ENCODE peak calls at places on chromosomes 1 and 21, in nine cellular contexts. One of them, this sample, is unnamed.
A peak's percentile ranks its signal among the peaks of the same experiment; 100 is the strongest.

GRCh38 chr1:204867666-204868339 is 2.9 kb upstream of the NFASC start:
- DNase-seq in activated T-cell treated with anti-CD3 and anti-CD28 coated beads for 48 hours: no peak
- DNase-seq in activated naive CD4-positive, alpha-beta T cell treated with anti-CD3 and anti-CD28 coated beads, Interleukin-2, amount 10 ng/mL, durations not matched to agents 7 days and 5 days: no peak
- DNase-seq in left ventricle myocardium inferior: no peak
- DNase-seq in ELR: no peak
- DNase-seq in GM12865: no peak
- DNase-seq in astrocyte: no peak
- DNase-seq in stimulated activated CD8-positive, alpha-beta memory T cell treated with anti-CD3 and anti-CD28 coated beads, Interleukin-15, amount 100 ng/mL, for 48 hours: no peak
- DNase-seq in heart right ventricle: peak; percentile 30
- DNase-seq in this sample: no peak

GRCh38 chr1:200998323-200998722 is 25.2 kb downstream of the KIF21B start:
- DNase-seq in stimulated activated CD8-positive, alpha-beta memory T cell treated with anti-CD3 and anti-CD28 coated beads, Interleukin-15, amount 100 ng/mL, for 48 hours: no peak
- DNase-seq in GM12865: no peak
- DNase-seq in ELR: no peak
- DNase-seq in activated naive CD4-positive, alpha-beta T cell treated with anti-CD3 and anti-CD28 coated beads, Interleukin-2, amount 10 ng/mL, durations not matched to agents 7 days and 5 days: no peak
- DNase-seq in left ventricle myocardium inferior: no peak
- DNase-seq in astrocyte: no peak
- DNase-seq in activated T-cell treated with anti-CD3 and anti-CD28 coated beads for 48 hours: no peak
- DNase-seq in heart right ventricle: no peak
- DNase-seq in this sample: no peak

GRCh38 chr1:110324667-110325066 is 14.5 kb upstream of the RBM15 start:
- DNase-seq in astrocyte: no peak
- DNase-seq in left ventricle myocardium inferior: no peak
- DNase-seq in ELR: no peak
- DNase-seq in GM12865: no peak
- DNase-seq in activated naive CD4-positive, alpha-beta T cell treated with anti-CD3 and anti-CD28 coated beads, Interleukin-2, amount 10 ng/mL, durations not matched to agents 7 days and 5 days: no peak
- DNase-seq in heart right ventricle: no peak
- DNase-seq in stimulated activated CD8-positive, alpha-beta memory T cell treated with anti-CD3 and anti-CD28 coated beads, Interleukin-15, amount 100 ng/mL, for 48 hours: no peak
- DNase-seq in activated T-cell treated with anti-CD3 and anti-CD28 coated beads for 48 hours: no peak
- DNase-seq in this sample: no peak

GRCh38 chr1:202879128-202879527 is 9.8 kb downstream of the RABIF start:
- DNase-seq in activated naive CD4-positive, alpha-beta T cell treated with anti-CD3 and anti-CD28 coated beads, Interleukin-2, amount 10 ng/mL, durations not matched to agents 7 days and 5 days: no peak
- DNase-seq in activated T-cell treated with anti-CD3 and anti-CD28 coated beads for 48 hours: no peak
- DNase-seq in left ventricle myocardium inferior: no peak
- DNase-seq in stimulated activated CD8-positive, alpha-beta memory T cell treated with anti-CD3 and anti-CD28 coated beads, Interleukin-15, amount 100 ng/mL, for 48 hours: no peak
- DNase-seq in astrocyte: no peak
- DNase-seq in GM12865: no peak
- DNase-seq in ELR: no peak
- DNase-seq in heart right ventricle: no peak
- DNase-seq in this sample: no peak

GRCh38 chr1:30930631-30931173 is 22.1 kb upstream of the SDC3 start:
- DNase-seq in ELR: no peak
- DNase-seq in stimulated activated CD8-positive, alpha-beta memory T cell treated with anti-CD3 and anti-CD28 coated beads, Interleukin-15, amount 100 ng/mL, for 48 hours: no peak
- DNase-seq in heart right ventricle: no peak
- DNase-seq in left ventricle myocardium inferior: no peak
- DNase-seq in activated T-cell treated with anti-CD3 and anti-CD28 coated beads for 48 hours: no peak
- DNase-seq in GM12865: no peak
- DNase-seq in astrocyte: no peak
- DNase-seq in activated naive CD4-positive, alpha-beta T cell treated with anti-CD3 and anti-CD28 coated beads, Interleukin-2, amount 10 ng/mL, durations not matched to agents 7 days and 5 days: no peak
- DNase-seq in this sample: no peak

GRCh38 chr21:45179568-45180288 is 105.3 kb downstream of the ADARB1 start:
- DNase-seq in activated T-cell treated with anti-CD3 and anti-CD28 coated beads for 48 hours: no peak
- DNase-seq in stimulated activated CD8-positive, alpha-beta memory T cell treated with anti-CD3 and anti-CD28 coated beads, Interleukin-15, amount 100 ng/mL, for 48 hours: no peak
- DNase-seq in activated naive CD4-positive, alpha-beta T cell treated with anti-CD3 and anti-CD28 coated beads, Interleukin-2, amount 10 ng/mL, durations not matched to agents 7 days and 5 days: no peak
- DNase-seq in heart right ventricle: no peak
- DNase-seq in astrocyte: no peak
- DNase-seq in ELR: no peak
- DNase-seq in left ventricle myocardium inferior: no peak
- DNase-seq in GM12865: no peak
- DNase-seq in this sample: no peak

GRCh38 chr1:68916227-68916853 is 419.5 kb upstream of the DEPDC1 start:
- DNase-seq in left ventricle myocardium inferior: no peak
- DNase-seq in activated naive CD4-positive, alpha-beta T cell treated with anti-CD3 and anti-CD28 coated beads, Interleukin-2, amount 10 ng/mL, durations not matched to agents 7 days and 5 days: no peak
- DNase-seq in stimulated activated CD8-positive, alpha-beta memory T cell treated with anti-CD3 and anti-CD28 coated beads, Interleukin-15, amount 100 ng/mL, for 48 hours: no peak
- DNase-seq in astrocyte: peak; percentile 95
- DNase-seq in GM12865: no peak
- DNase-seq in activated T-cell treated with anti-CD3 and anti-CD28 coated beads for 48 hours: no peak
- DNase-seq in ELR: no peak
- DNase-seq in heart right ventricle: no peak
- DNase-seq in this sample: no peak

GRCh38 chr1:91440845-91441244 is 36.2 kb upstream of the HFM1 start:
- DNase-seq in activated T-cell treated with anti-CD3 and anti-CD28 coated beads for 48 hours: no peak
- DNase-seq in activated naive CD4-positive, alpha-beta T cell treated with anti-CD3 and anti-CD28 coated beads, Interleukin-2, amount 10 ng/mL, durations not matched to agents 7 days and 5 days: no peak
- DNase-seq in ELR: peak; percentile 48
- DNase-seq in stimulated activated CD8-positive, alpha-beta memory T cell treated with anti-CD3 and anti-CD28 coated beads, Interleukin-15, amount 100 ng/mL, for 48 hours: no peak
- DNase-seq in heart right ventricle: no peak
- DNase-seq in GM12865: peak; percentile 15
- DNase-seq in astrocyte: no peak
- DNase-seq in left ventricle myocardium inferior: no peak
- DNase-seq in this sample: no peak

GRCh38 chr21:46115441-46116188 is 17.7 kb downstream of the COL6A2 start:
- DNase-seq in ELR: no peak
- DNase-seq in heart right ventricle: peak; percentile 8
- DNase-seq in activated naive CD4-positive, alpha-beta T cell treated with anti-CD3 and anti-CD28 coated beads, Interleukin-2, amount 10 ng/mL, durations not matched to agents 7 days and 5 days: peak; percentile 8
- DNase-seq in GM12865: no peak
- DNase-seq in activated T-cell treated with anti-CD3 and anti-CD28 coated beads for 48 hours: no peak
- DNase-seq in astrocyte: no peak
- DNase-seq in stimulated activated CD8-positive, alpha-beta memory T cell treated with anti-CD3 and anti-CD28 coated beads, Interleukin-15, amount 100 ng/mL, for 48 hours: no peak
- DNase-seq in left ventricle myocardium inferior: peak; percentile 10
- DNase-seq in this sample: peak; percentile 5

GRCh38 chr1:54944610-54945392 is 35.6 kb upstream of the TMEM61 start:
- DNase-seq in stimulated activated CD8-positive, alpha-beta memory T cell treated with anti-CD3 and anti-CD28 coated beads, Interleukin-15, amount 100 ng/mL, for 48 hours: peak; percentile 25
- DNase-seq in left ventricle myocardium inferior: peak; percentile 66
- DNase-seq in astrocyte: peak; percentile 53
- DNase-seq in GM12865: peak; percentile 91
- DNase-seq in activated T-cell treated with anti-CD3 and anti-CD28 coated beads for 48 hours: peak; percentile 55
- DNase-seq in activated naive CD4-positive, alpha-beta T cell treated with anti-CD3 and anti-CD28 coated beads, Interleukin-2, amount 10 ng/mL, durations not matched to agents 7 days and 5 days: peak; percentile 79
- DNase-seq in heart right ventricle: peak; percentile 52
- DNase-seq in ELR: peak; percentile 86
- DNase-seq in this sample: peak; percentile 56

GRCh38 chr1:103191327-103191726 is 83.0 kb upstream of the COL11A1 start:
- DNase-seq in GM12865: no peak
- DNase-seq in activated naive CD4-positive, alpha-beta T cell treated with anti-CD3 and anti-CD28 coated beads, Interleukin-2, amount 10 ng/mL, durations not matched to agents 7 days and 5 days: no peak
- DNase-seq in ELR: peak; percentile 39
- DNase-seq in activated T-cell treated with anti-CD3 and anti-CD28 coated beads for 48 hours: no peak
- DNase-seq in left ventricle myocardium inferior: no peak
- DNase-seq in stimulated activated CD8-positive, alpha-beta memory T cell treated with anti-CD3 and anti-CD28 coated beads, Interleukin-15, amount 100 ng/mL, for 48 hours: no peak
- DNase-seq in astrocyte: peak; percentile 31
- DNase-seq in heart right ventricle: no peak
- DNase-seq in this sample: no peak

GRCh38 chr1:161200992-161201827 is 957 bp upstream of the NDUFS2 start:
- DNase-seq in heart right ventricle: peak; percentile 47
- DNase-seq in left ventricle myocardium inferior: peak; percentile 56
- DNase-seq in GM12865: no peak
- DNase-seq in ELR: peak; percentile 92
- DNase-seq in astrocyte: no peak
- DNase-seq in stimulated activated CD8-positive, alpha-beta memory T cell treated with anti-CD3 and anti-CD28 coated beads, Interleukin-15, amount 100 ng/mL, for 48 hours: no peak
- DNase-seq in activated naive CD4-positive, alpha-beta T cell treated with anti-CD3 and anti-CD28 coated beads, Interleukin-2, amount 10 ng/mL, durations not matched to agents 7 days and 5 days: peak; percentile 32
- DNase-seq in activated T-cell treated with anti-CD3 and anti-CD28 coated beads for 48 hours: no peak
- DNase-seq in this sample: no peak

GRCh38 chr1:90394247-90394646 is 322.9 kb downstream of the BARHL2 start:
- DNase-seq in GM12865: no peak
- DNase-seq in ELR: no peak
- DNase-seq in left ventricle myocardium inferior: no peak
- DNase-seq in activated T-cell treated with anti-CD3 and anti-CD28 coated beads for 48 hours: no peak
- DNase-seq in activated naive CD4-positive, alpha-beta T cell treated with anti-CD3 and anti-CD28 coated beads, Interleukin-2, amount 10 ng/mL, durations not matched to agents 7 days and 5 days: no peak
- DNase-seq in astrocyte: no peak
- DNase-seq in heart right ventricle: no peak
- DNase-seq in stimulated activated CD8-positive, alpha-beta memory T cell treated with anti-CD3 and anti-CD28 coated beads, Interleukin-15, amount 100 ng/mL, for 48 hours: no peak
- DNase-seq in this sample: no peak

GRCh38 chr1:203215573-203215972 is 13.9 kb downstream of the CHIT1 start:
- DNase-seq in astrocyte: no peak
- DNase-seq in stimulated activated CD8-positive, alpha-beta memory T cell treated with anti-CD3 and anti-CD28 coated beads, Interleukin-15, amount 100 ng/mL, for 48 hours: no peak
- DNase-seq in heart right ventricle: no peak
- DNase-seq in activated naive CD4-positive, alpha-beta T cell treated with anti-CD3 and anti-CD28 coated beads, Interleukin-2, amount 10 ng/mL, durations not matched to agents 7 days and 5 days: no peak
- DNase-seq in GM12865: no peak
- DNase-seq in left ventricle myocardium inferior: no peak
- DNase-seq in activated T-cell treated with anti-CD3 and anti-CD28 coated beads for 48 hours: no peak
- DNase-seq in ELR: no peak
- DNase-seq in this sample: no peak

GRCh38 chr1:37676281-37677243 is 15.8 kb upstream of the CDCA8 start:
- DNase-seq in GM12865: peak; percentile 77
- DNase-seq in stimulated activated CD8-positive, alpha-beta memory T cell treated with anti-CD3 and anti-CD28 coated beads, Interleukin-15, amount 100 ng/mL, for 48 hours: no peak
- DNase-seq in ELR: no peak
- DNase-seq in left ventricle myocardium inferior: no peak
- DNase-seq in activated T-cell treated with anti-CD3 and anti-CD28 coated beads for 48 hours: no peak
- DNase-seq in astrocyte: no peak
- DNase-seq in heart right ventricle: no peak
- DNase-seq in activated naive CD4-positive, alpha-beta T cell treated with anti-CD3 and anti-CD28 coated beads, Interleukin-2, amount 10 ng/mL, durations not matched to agents 7 days and 5 days: no peak
- DNase-seq in this sample: no peak

GRCh38 chr1:195604287-195604686 is 1004.0 kb downstream of the KCNT2 start:
- DNase-seq in heart right ventricle: no peak
- DNase-seq in activated T-cell treated with anti-CD3 and anti-CD28 coated beads for 48 hours: no peak
- DNase-seq in left ventricle myocardium inferior: no peak
- DNase-seq in ELR: peak; percentile 95
- DNase-seq in stimulated activated CD8-positive, alpha-beta memory T cell treated with anti-CD3 and anti-CD28 coated beads, Interleukin-15, amount 100 ng/mL, for 48 hours: no peak
- DNase-seq in astrocyte: peak; percentile 79
- DNase-seq in GM12865: no peak
- DNase-seq in activated naive CD4-positive, alpha-beta T cell treated with anti-CD3 and anti-CD28 coated beads, Interleukin-2, amount 10 ng/mL, durations not matched to agents 7 days and 5 days: no peak
- DNase-seq in this sample: no peak

GRCh38 chr1:89794406-89794805 is 26.4 kb upstream of the LRRC8D start:
- DNase-seq in stimulated activated CD8-positive, alpha-beta memory T cell treated with anti-CD3 and anti-CD28 coated beads, Interleukin-15, amount 100 ng/mL, for 48 hours: no peak
- DNase-seq in activated T-cell treated with anti-CD3 and anti-CD28 coated beads for 48 hours: no peak
- DNase-seq in heart right ventricle: no peak
- DNase-seq in left ventricle myocardium inferior: no peak
- DNase-seq in astrocyte: peak; percentile 62
- DNase-seq in activated naive CD4-positive, alpha-beta T cell treated with anti-CD3 and anti-CD28 coated beads, Interleukin-2, amount 10 ng/mL, durations not matched to agents 7 days and 5 days: no peak
- DNase-seq in GM12865: no peak
- DNase-seq in ELR: no peak
- DNase-seq in this sample: no peak

GRCh38 chr21:26120833-26121232 is 49.7 kb downstream of the APP start:
- DNase-seq in activated naive CD4-positive, alpha-beta T cell treated with anti-CD3 and anti-CD28 coated beads, Interleukin-2, amount 10 ng/mL, durations not matched to agents 7 days and 5 days: no peak
- DNase-seq in ELR: no peak
- DNase-seq in left ventricle myocardium inferior: no peak
- DNase-seq in heart right ventricle: no peak
- DNase-seq in GM12865: no peak
- DNase-seq in activated T-cell treated with anti-CD3 and anti-CD28 coated beads for 48 hours: no peak
- DNase-seq in astrocyte: no peak
- DNase-seq in stimulated activated CD8-positive, alpha-beta memory T cell treated with anti-CD3 and anti-CD28 coated beads, Interleukin-15, amount 100 ng/mL, for 48 hours: no peak
- DNase-seq in this sample: no peak

GRCh38 chr1:29806646-29807319 is 570.5 kb downstream of the PTPRU start:
- DNase-seq in astrocyte: no peak
- DNase-seq in activated naive CD4-positive, alpha-beta T cell treated with anti-CD3 and anti-CD28 coated beads, Interleukin-2, amount 10 ng/mL, durations not matched to agents 7 days and 5 days: no peak
- DNase-seq in ELR: no peak
- DNase-seq in stimulated activated CD8-positive, alpha-beta memory T cell treated with anti-CD3 and anti-CD28 coated beads, Interleukin-15, amount 100 ng/mL, for 48 hours: no peak
- DNase-seq in left ventricle myocardium inferior: no peak
- DNase-seq in heart right ventricle: no peak
- DNase-seq in GM12865: no peak
- DNase-seq in activated T-cell treated with anti-CD3 and anti-CD28 coated beads for 48 hours: no peak
- DNase-seq in this sample: peak; percentile 1

GRCh38 chr1:228546541-228547463 is 59.6 kb downstream of the RNF187 start:
- DNase-seq in ELR: no peak
- DNase-seq in activated naive CD4-positive, alpha-beta T cell treated with anti-CD3 and anti-CD28 coated beads, Interleukin-2, amount 10 ng/mL, durations not matched to agents 7 days and 5 days: no peak
- DNase-seq in activated T-cell treated with anti-CD3 and anti-CD28 coated beads for 48 hours: no peak
- DNase-seq in astrocyte: no peak
- DNase-seq in GM12865: no peak
- DNase-seq in stimulated activated CD8-positive, alpha-beta memory T cell treated with anti-CD3 and anti-CD28 coated beads, Interleukin-15, amount 100 ng/mL, for 48 hours: no peak
- DNase-seq in heart right ventricle: no peak
- DNase-seq in left ventricle myocardium inferior: no peak
- DNase-seq in this sample: no peak

GRCh38 chr1:56715161-56715560 is 70.0 kb downstream of the PRKAA2 start:
- DNase-seq in activated T-cell treated with anti-CD3 and anti-CD28 coated beads for 48 hours: no peak
- DNase-seq in activated naive CD4-positive, alpha-beta T cell treated with anti-CD3 and anti-CD28 coated beads, Interleukin-2, amount 10 ng/mL, durations not matched to agents 7 days and 5 days: no peak
- DNase-seq in astrocyte: peak; percentile 62
- DNase-seq in left ventricle myocardium inferior: no peak
- DNase-seq in heart right ventricle: no peak
- DNase-seq in stimulated activated CD8-positive, alpha-beta memory T cell treated with anti-CD3 and anti-CD28 coated beads, Interleukin-15, amount 100 ng/mL, for 48 hours: no peak
- DNase-seq in ELR: peak; percentile 47
- DNase-seq in GM12865: no peak
- DNase-seq in this sample: no peak

GRCh38 chr1:58346076-58346435 is 200.5 kb downstream of the OMA1 start:
- DNase-seq in heart right ventricle: no peak
- DNase-seq in astrocyte: no peak
- DNase-seq in activated T-cell treated with anti-CD3 and anti-CD28 coated beads for 48 hours: no peak
- DNase-seq in activated naive CD4-positive, alpha-beta T cell treated with anti-CD3 and anti-CD28 coated beads, Interleukin-2, amount 10 ng/mL, durations not matched to agents 7 days and 5 days: no peak
- DNase-seq in stimulated activated CD8-positive, alpha-beta memory T cell treated with anti-CD3 and anti-CD28 coated beads, Interleukin-15, amount 100 ng/mL, for 48 hours: no peak
- DNase-seq in GM12865: no peak
- DNase-seq in ELR: no peak
- DNase-seq in left ventricle myocardium inferior: no peak
- DNase-seq in this sample: no peak

GRCh38 chr1:102190429-102190828 is 193.7 kb upstream of the OLFM3 start:
- DNase-seq in activated naive CD4-positive, alpha-beta T cell treated with anti-CD3 and anti-CD28 coated beads, Interleukin-2, amount 10 ng/mL, durations not matched to agents 7 days and 5 days: no peak
- DNase-seq in ELR: no peak
- DNase-seq in heart right ventricle: no peak
- DNase-seq in stimulated activated CD8-positive, alpha-beta memory T cell treated with anti-CD3 and anti-CD28 coated beads, Interleukin-15, amount 100 ng/mL, for 48 hours: no peak
- DNase-seq in GM12865: no peak
- DNase-seq in activated T-cell treated with anti-CD3 and anti-CD28 coated beads for 48 hours: no peak
- DNase-seq in astrocyte: no peak
- DNase-seq in left ventricle myocardium inferior: no peak
- DNase-seq in this sample: no peak

GRCh38 chr1:104238991-104239390 is 489.3 kb downstream of the AMY1C start:
- DNase-seq in activated naive CD4-positive, alpha-beta T cell treated with anti-CD3 and anti-CD28 coated beads, Interleukin-2, amount 10 ng/mL, durations not matched to agents 7 days and 5 days: no peak
- DNase-seq in heart right ventricle: no peak
- DNase-seq in astrocyte: no peak
- DNase-seq in stimulated activated CD8-positive, alpha-beta memory T cell treated with anti-CD3 and anti-CD28 coated beads, Interleukin-15, amount 100 ng/mL, for 48 hours: no peak
- DNase-seq in ELR: no peak
- DNase-seq in GM12865: no peak
- DNase-seq in left ventricle myocardium inferior: no peak
- DNase-seq in activated T-cell treated with anti-CD3 and anti-CD28 coated beads for 48 hours: no peak
- DNase-seq in this sample: no peak

GRCh38 chr1:225418598-225418997 is 9.2 kb downstream of the LBR start:
- DNase-seq in activated naive CD4-positive, alpha-beta T cell treated with anti-CD3 and anti-CD28 coated beads, Interleukin-2, amount 10 ng/mL, durations not matched to agents 7 days and 5 days: no peak
- DNase-seq in stimulated activated CD8-positive, alpha-beta memory T cell treated with anti-CD3 and anti-CD28 coated beads, Interleukin-15, amount 100 ng/mL, for 48 hours: no peak
- DNase-seq in left ventricle myocardium inferior: no peak
- DNase-seq in astrocyte: no peak
- DNase-seq in activated T-cell treated with anti-CD3 and anti-CD28 coated beads for 48 hours: no peak
- DNase-seq in heart right ventricle: no peak
- DNase-seq in ELR: no peak
- DNase-seq in GM12865: no peak
- DNase-seq in this sample: no peak

GRCh38 chr1:59271861-59272260 is 25.0 kb upstream of the FGGY start:
- DNase-seq in activated naive CD4-positive, alpha-beta T cell treated with anti-CD3 and anti-CD28 coated beads, Interleukin-2, amount 10 ng/mL, durations not matched to agents 7 days and 5 days: no peak
- DNase-seq in left ventricle myocardium inferior: no peak
- DNase-seq in heart right ventricle: no peak
- DNase-seq in activated T-cell treated with anti-CD3 and anti-CD28 coated beads for 48 hours: no peak
- DNase-seq in GM12865: peak; percentile 29
- DNase-seq in stimulated activated CD8-positive, alpha-beta memory T cell treated with anti-CD3 and anti-CD28 coated beads, Interleukin-15, amount 100 ng/mL, for 48 hours: no peak
- DNase-seq in ELR: no peak
- DNase-seq in astrocyte: no peak
- DNase-seq in this sample: no peak

GRCh38 chr1:3442331-3442730 is 12.1 kb upstream of the ARHGEF16 start:
- DNase-seq in astrocyte: no peak
- DNase-seq in left ventricle myocardium inferior: no peak
- DNase-seq in activated T-cell treated with anti-CD3 and anti-CD28 coated beads for 48 hours: no peak
- DNase-seq in stimulated activated CD8-positive, alpha-beta memory T cell treated with anti-CD3 and anti-CD28 coated beads, Interleukin-15, amount 100 ng/mL, for 48 hours: no peak
- DNase-seq in heart right ventricle: peak; percentile 5
- DNase-seq in GM12865: no peak
- DNase-seq in activated naive CD4-positive, alpha-beta T cell treated with anti-CD3 and anti-CD28 coated beads, Interleukin-2, amount 10 ng/mL, durations not matched to agents 7 days and 5 days: no peak
- DNase-seq in ELR: no peak
- DNase-seq in this sample: no peak

GRCh38 chr21:15243356-15243755 is 178.6 kb upstream of the NRIP1 start:
- DNase-seq in heart right ventricle: no peak
- DNase-seq in activated T-cell treated with anti-CD3 and anti-CD28 coated beads for 48 hours: no peak
- DNase-seq in ELR: no peak
- DNase-seq in GM12865: no peak
- DNase-seq in stimulated activated CD8-positive, alpha-beta memory T cell treated with anti-CD3 and anti-CD28 coated beads, Interleukin-15, amount 100 ng/mL, for 48 hours: no peak
- DNase-seq in left ventricle myocardium inferior: no peak
- DNase-seq in activated naive CD4-positive, alpha-beta T cell treated with anti-CD3 and anti-CD28 coated beads, Interleukin-2, amount 10 ng/mL, durations not matched to agents 7 days and 5 days: no peak
- DNase-seq in astrocyte: no peak
- DNase-seq in this sample: no peak

GRCh38 chr21:26800455-26801454 is 44.5 kb downstream of the ADAMTS1 start:
- DNase-seq in astrocyte: no peak
- DNase-seq in activated naive CD4-positive, alpha-beta T cell treated with anti-CD3 and anti-CD28 coated beads, Interleukin-2, amount 10 ng/mL, durations not matched to agents 7 days and 5 days: no peak
- DNase-seq in stimulated activated CD8-positive, alpha-beta memory T cell treated with anti-CD3 and anti-CD28 coated beads, Interleukin-15, amount 100 ng/mL, for 48 hours: no peak
- DNase-seq in GM12865: no peak
- DNase-seq in heart right ventricle: no peak
- DNase-seq in ELR: no peak
- DNase-seq in left ventricle myocardium inferior: peak; percentile 14
- DNase-seq in activated T-cell treated with anti-CD3 and anti-CD28 coated beads for 48 hours: no peak
- DNase-seq in this sample: no peak

GRCh38 chr1:158078569-158079080 is 85.2 kb downstream of the KIRREL1 start:
- DNase-seq in activated naive CD4-positive, alpha-beta T cell treated with anti-CD3 and anti-CD28 coated beads, Interleukin-2, amount 10 ng/mL, durations not matched to agents 7 days and 5 days: no peak
- DNase-seq in ELR: no peak
- DNase-seq in stimulated activated CD8-positive, alpha-beta memory T cell treated with anti-CD3 and anti-CD28 coated beads, Interleukin-15, amount 100 ng/mL, for 48 hours: no peak
- DNase-seq in activated T-cell treated with anti-CD3 and anti-CD28 coated beads for 48 hours: no peak
- DNase-seq in left ventricle myocardium inferior: no peak
- DNase-seq in heart right ventricle: no peak
- DNase-seq in astrocyte: no peak
- DNase-seq in GM12865: no peak
- DNase-seq in this sample: no peak

GRCh38 chr21:36260030-36260787 is 59.8 kb upstream of the MORC3 start:
- DNase-seq in ELR: peak; percentile 75
- DNase-seq in stimulated activated CD8-positive, alpha-beta memory T cell treated with anti-CD3 and anti-CD28 coated beads, Interleukin-15, amount 100 ng/mL, for 48 hours: no peak
- DNase-seq in GM12865: peak; percentile 71
- DNase-seq in left ventricle myocardium inferior: no peak
- DNase-seq in activated T-cell treated with anti-CD3 and anti-CD28 coated beads for 48 hours: peak; percentile 4
- DNase-seq in activated naive CD4-positive, alpha-beta T cell treated with anti-CD3 and anti-CD28 coated beads, Interleukin-2, amount 10 ng/mL, durations not matched to agents 7 days and 5 days: peak; percentile 68
- DNase-seq in heart right ventricle: no peak
- DNase-seq in astrocyte: peak; percentile 65
- DNase-seq in this sample: no peak